ENCODE peak calls at places on chromosomes 5 and 9, in six cellular contexts. One of them, this sample, is unnamed.

GRCh38 chr9:92711844-92712243 is 41.9 kb upstream of the IPPK start:
- DNase-seq in fibroblast of pulmonary artery: no peak
- DNase-seq in upper lobe of right lung: no peak
- DNase-seq in NB4: no peak
- DNase-seq in fibroblast of lung: no peak
- DNase-seq in activated B cell treated with CpG ODN at 0.5 μM for 24 hours: no peak
- DNase-seq in this sample: no peak

GRCh38 chr9:113964740-113965095 is 88.6 kb downstream of the ZNF618 start:
- DNase-seq in NB4: no peak
- DNase-seq in upper lobe of right lung: no peak
- DNase-seq in fibroblast of lung: no peak
- DNase-seq in fibroblast of pulmonary artery: no peak
- DNase-seq in activated B cell treated with CpG ODN at 0.5 μM for 24 hours: no peak
- DNase-seq in this sample: no peak

GRCh38 chr9:35756275-35756742 is 2.2 kb upstream of the MSMP start:
- DNase-seq in activated B cell treated with CpG ODN at 0.5 μM for 24 hours: no peak
- DNase-seq in fibroblast of pulmonary artery: peak
- DNase-seq in NB4: no peak
- DNase-seq in upper lobe of right lung: peak
- DNase-seq in fibroblast of lung: no peak
- DNase-seq in this sample: no peak

GRCh38 chr9:135474915-135475314 is 4.7 kb upstream of the PPP1R26 start:
- DNase-seq in activated B cell treated with CpG ODN at 0.5 μM for 24 hours: peak
- DNase-seq in fibroblast of pulmonary artery: peak
- DNase-seq in fibroblast of lung: peak
- DNase-seq in upper lobe of right lung: peak
- DNase-seq in NB4: peak
- DNase-seq in this sample: no peak

GRCh38 chr5:173623296-173623771 is 6.9 kb upstream of the BOD1 start:
- DNase-seq in activated B cell treated with CpG ODN at 0.5 μM for 24 hours: no peak
- DNase-seq in fibroblast of lung: no peak
- DNase-seq in NB4: no peak
- DNase-seq in upper lobe of right lung: no peak
- DNase-seq in fibroblast of pulmonary artery: no peak
- DNase-seq in this sample: no peak

GRCh38 chr5:112004867-112005532 is 248.0 kb upstream of the NREP start:
- DNase-seq in fibroblast of pulmonary artery: peak
- DNase-seq in upper lobe of right lung: no peak
- DNase-seq in NB4: no peak
- DNase-seq in fibroblast of lung: peak
- DNase-seq in activated B cell treated with CpG ODN at 0.5 μM for 24 hours: no peak
- DNase-seq in this sample: no peak

GRCh38 chr9:114501786-114502682 is 3.2 kb downstream of the WHRN start:
- DNase-seq in upper lobe of right lung: no peak
- DNase-seq in NB4: no peak
- DNase-seq in activated B cell treated with CpG ODN at 0.5 μM for 24 hours: no peak
- DNase-seq in fibroblast of pulmonary artery: no peak
- DNase-seq in fibroblast of lung: peak
- DNase-seq in this sample: no peak

GRCh38 chr9:73149371-73150067 is 2.1 kb upstream of the ANXA1 start:
- DNase-seq in fibroblast of pulmonary artery: peak
- DNase-seq in activated B cell treated with CpG ODN at 0.5 μM for 24 hours: no peak
- DNase-seq in upper lobe of right lung: no peak
- DNase-seq in NB4: peak
- DNase-seq in fibroblast of lung: peak
- DNase-seq in this sample: no peak

GRCh38 chr9:35566417-35566816 is 38.6 kb upstream of the TESK1 start:
- DNase-seq in upper lobe of right lung: no peak
- DNase-seq in fibroblast of lung: peak
- DNase-seq in activated B cell treated with CpG ODN at 0.5 μM for 24 hours: no peak
- DNase-seq in fibroblast of pulmonary artery: no peak
- DNase-seq in NB4: no peak
- DNase-seq in this sample: no peak

GRCh38 chr9:38386319-38386895 is 6.1 kb upstream of the ALDH1B1 start:
- DNase-seq in fibroblast of lung: no peak
- DNase-seq in NB4: no peak
- DNase-seq in upper lobe of right lung: no peak
- DNase-seq in fibroblast of pulmonary artery: no peak
- DNase-seq in activated B cell treated with CpG ODN at 0.5 μM for 24 hours: no peak
- DNase-seq in this sample: no peak

GRCh38 chr5:90640484-90641059 is 82.0 kb downstream of the ADGRV1 start:
- DNase-seq in upper lobe of right lung: no peak
- DNase-seq in NB4: no peak
- DNase-seq in activated B cell treated with CpG ODN at 0.5 μM for 24 hours: no peak
- DNase-seq in fibroblast of lung: peak
- DNase-seq in fibroblast of pulmonary artery: no peak
- DNase-seq in this sample: peak

GRCh38 chr9:127570533-127571111 is 41.5 kb upstream of the STXBP1 start:
- DNase-seq in fibroblast of pulmonary artery: no peak
- DNase-seq in activated B cell treated with CpG ODN at 0.5 μM for 24 hours: no peak
- DNase-seq in fibroblast of lung: peak
- DNase-seq in upper lobe of right lung: no peak
- DNase-seq in NB4: no peak
- DNase-seq in this sample: no peak

GRCh38 chr9:120904999-120905793 is 21.4 kb downstream of the TRAF1 start:
- DNase-seq in upper lobe of right lung: no peak
- DNase-seq in NB4: no peak
- DNase-seq in fibroblast of pulmonary artery: no peak
- DNase-seq in fibroblast of lung: no peak
- DNase-seq in activated B cell treated with CpG ODN at 0.5 μM for 24 hours: no peak
- DNase-seq in this sample: no peak

GRCh38 chr5:129716235-129717030 is 31.5 kb upstream of the MINAR2 start:
- DNase-seq in upper lobe of right lung: no peak
- DNase-seq in activated B cell treated with CpG ODN at 0.5 μM for 24 hours: no peak
- DNase-seq in fibroblast of lung: peak
- DNase-seq in fibroblast of pulmonary artery: no peak
- DNase-seq in NB4: no peak
- DNase-seq in this sample: no peak
- TF ChIP-seq CTCF in upper lobe of right lung: no peak
- TF ChIP-seq CTCF in activated B cell treated with CpG ODN at 0.5 μM for 24 hours: no peak
- TF ChIP-seq CTCF in fibroblast of lung: no peak
- TF ChIP-seq CTCF in fibroblast of pulmonary artery: no peak
- TF ChIP-seq CTCF in NB4: no peak
- TF ChIP-seq CTCF in this sample: no peak

GRCh38 chr5:31531888-31532710 is at the start of the genes C5orf22 and DROSHA:
- DNase-seq in fibroblast of lung: peak
- DNase-seq in upper lobe of right lung: peak
- DNase-seq in activated B cell treated with CpG ODN at 0.5 μM for 24 hours: peak
- DNase-seq in NB4: peak
- DNase-seq in fibroblast of pulmonary artery: peak
- DNase-seq in this sample: peak
- TF ChIP-seq CTCF in fibroblast of lung: no peak
- TF ChIP-seq CTCF in upper lobe of right lung: peak
- TF ChIP-seq CTCF in activated B cell treated with CpG ODN at 0.5 μM for 24 hours: no peak
- TF ChIP-seq CTCF in NB4: peak
- TF ChIP-seq CTCF in fibroblast of pulmonary artery: no peak
- TF ChIP-seq CTCF in this sample: peak

GRCh38 chr5:132489871-132490483 is 596 bp downstream of the IRF1 start:
- DNase-seq in fibroblast of pulmonary artery: peak
- DNase-seq in upper lobe of right lung: peak
- DNase-seq in NB4: peak
- DNase-seq in fibroblast of lung: peak
- DNase-seq in activated B cell treated with CpG ODN at 0.5 μM for 24 hours: no peak
- DNase-seq in this sample: no peak
- TF ChIP-seq CTCF in fibroblast of pulmonary artery: peak
- TF ChIP-seq CTCF in upper lobe of right lung: peak
- TF ChIP-seq CTCF in NB4: no peak
- TF ChIP-seq CTCF in fibroblast of lung: no peak
- TF ChIP-seq CTCF in activated B cell treated with CpG ODN at 0.5 μM for 24 hours: no peak
- TF ChIP-seq CTCF in this sample: peak

DNA sequence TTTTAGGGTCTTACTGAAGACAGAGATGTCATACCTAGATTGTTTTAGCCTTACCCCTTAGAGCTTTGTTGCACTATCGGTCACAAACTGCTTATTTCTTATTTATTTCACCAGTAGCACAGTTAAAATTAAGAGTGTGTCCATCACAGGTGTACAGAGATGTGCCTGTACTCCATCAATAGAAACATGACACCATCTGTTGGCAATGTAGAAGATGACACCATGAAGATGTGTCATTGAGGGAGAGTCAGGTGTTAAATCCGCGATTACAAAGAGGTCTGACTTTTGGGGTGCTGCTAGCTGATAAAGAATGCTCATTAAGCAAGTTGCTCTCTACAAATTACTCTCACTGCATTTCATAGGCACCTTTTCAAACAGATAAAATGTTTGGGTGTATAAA is 164.4 kb downstream of the SMARCA2 start:
- DNase-seq in fibroblast of lung: no peak
- DNase-seq in upper lobe of right lung: no peak
- DNase-seq in NB4: no peak
- DNase-seq in activated B cell treated with CpG ODN at 0.5 μM for 24 hours: no peak
- DNase-seq in fibroblast of pulmonary artery: no peak
- DNase-seq in this sample: no peak
- TF ChIP-seq CTCF in fibroblast of lung: no peak
- TF ChIP-seq CTCF in upper lobe of right lung: no peak
- TF ChIP-seq CTCF in NB4: peak
- TF ChIP-seq CTCF in activated B cell treated with CpG ODN at 0.5 μM for 24 hours: no peak
- TF ChIP-seq CTCF in fibroblast of pulmonary artery: no peak
- TF ChIP-seq CTCF in this sample: no peak